ENCODE peak calls at places on chromosomes 5 and 9, in nine cellular contexts. H, W, T, X, D, S, G, L and M are unnamed samples.

GRCh38 chr5:97044057-97044456 is 98.4 kb downstream of the LIX1 start:
- DNase-seq in X (peak), L (peak), D (no peak), G (no peak), S (no peak), T (no peak), W (no peak), H (no peak), M (peak)

GRCh38 chr5:178078197-178078995 is 34.9 kb upstream of the N4BP3 start:
- DNase-seq in W (no peak), L (peak), S (no peak), D (no peak), H (no peak), G (no peak), T (no peak), X (peak), M (no peak)

GRCh38 chr9:19698960-19699359 is 89.9 kb downstream of the SLC24A2 start:
- DNase-seq in G (no peak), L (no peak), D (no peak), W (no peak), X (no peak), S (no peak), T (no peak), H (no peak), M (no peak)

GRCh38 chr5:95847261-95847592 is 24.7 kb upstream of the GLRX start:
- DNase-seq in X (no peak), D (no peak), S (no peak), T (no peak), G (no peak), L (no peak), W (no peak), H (no peak), M (no peak)

GRCh38 chr5:123705741-123706140 is 193.8 kb downstream of the CSNK1G3 start:
- DNase-seq in S (no peak), W (peak), D (no peak), L (peak), T (no peak), X (peak), G (no peak), H (no peak), M (no peak)

GRCh38 chr5:176296-176823 is 14.9 kb upstream of the LRRC14B start:
- DNase-seq in X (no peak), T (no peak), W (no peak), S (no peak), L (no peak), H (no peak), G (no peak), D (no peak), M (no peak)

GRCh38 chr9:14715102-14715501 is 7.4 kb downstream of the CER1 start:
- DNase-seq in W (no peak), H (no peak), S (no peak), D (no peak), L (no peak), X (no peak), G (no peak), T (no peak), M (no peak)

GRCh38 chr9:16925426-16925825 is 55.0 kb upstream of the BNC2 start:
- DNase-seq in D (no peak), W (no peak), H (no peak), S (no peak), T (no peak), L (no peak), G (no peak), X (no peak), M (no peak)

GRCh38 chr9:4290427-4290837 is 9.4 kb downstream of the GLIS3 start:
- DNase-seq in L (no peak), T (peak), X (no peak), D (no peak), W (no peak), H (no peak), S (no peak), G (no peak), M (no peak)

GRCh38 chr5:551406-551805 is 27.2 kb upstream of the SLC9A3 start:
- DNase-seq in G (no peak), H (no peak), W (no peak), T (no peak), L (no peak), D (no peak), X (no peak), S (no peak), M (no peak)

GRCh38 chr9:116365056-116365471 is 211.5 kb downstream of the PAPPA start:
- DNase-seq in G (no peak), H (no peak), L (peak), D (no peak), W (peak), T (peak), S (no peak), X (peak), M (no peak)

GRCh38 chr5:139796061-139796806 is 626 bp downstream of the PSD2 start:
- DNase-seq in S (no peak), G (no peak), W (no peak), D (no peak), T (no peak), X (no peak), L (no peak), H (no peak), M (peak)

GRCh38 chr9:114031948-114032688 is 46.0 kb downstream of the AMBP start:
- DNase-seq in G (no peak), W (no peak), L (no peak), X (peak), S (no peak), T (no peak), H (no peak), D (no peak), M (no peak)

GRCh38 chr5:72093231-72093630 is 14.0 kb upstream of the MAP1B start:
- DNase-seq in S (no peak), H (no peak), W (no peak), X (peak), L (peak), D (no peak), G (no peak), T (no peak), M (no peak)

GRCh38 chr9:77735515-77735914 is 87.4 kb upstream of the GNA14 start:
- DNase-seq in D (no peak), T (no peak), G (no peak), H (no peak), W (no peak), L (no peak), S (no peak), X (peak), M (no peak)

GRCh38 chr9:30774326-30774725 is 1610.1 kb upstream of the ACO1 start:
- DNase-seq in X (peak), S (no peak), G (no peak), H (no peak), W (no peak), L (no peak), D (no peak), T (no peak), M (peak)